ENCODE peak calls at places on chromosome 21, in nine cellular contexts. I, V, A, C, D, P, G, J and B are unnamed samples.

GRCh38 chr21:21851657-21852056 is 853.4 kb downstream of the NCAM2 start:
- DNase-seq in I (no peak), V (no peak), A (no peak), C (peak; percentile 48), D (peak; percentile 8), P (no peak), G (no peak), J (no peak), B (no peak)

GRCh38 chr21:35730325-35730724 is 330.0 kb downstream of the SETD4 start:
- DNase-seq in I (no peak), V (no peak), A (no peak), C (no peak), D (no peak), P (no peak), G (no peak), J (no peak), B (no peak)

GRCh38 chr21:24869862-24870261 is 737.4 kb downstream of the MRPL39 start:
- DNase-seq in I (no peak), V (no peak), A (no peak), C (no peak), D (no peak), P (no peak), G (no peak), J (no peak), B (no peak)

GRCh38 chr21:15275615-15276228 is 210.9 kb upstream of the NRIP1 start:
- DNase-seq in I (no peak), V (no peak), A (no peak), C (no peak), D (no peak), P (no peak), G (no peak), J (no peak), B (no peak)

GRCh38 chr21:37073417-37074194 is 552 bp downstream of the TTC3 start:
- DNase-seq in I (peak; percentile 34), V (peak; percentile 28), A (no peak), C (peak; percentile 51), D (peak; percentile 63), P (peak; percentile 85), G (peak; percentile 47), J (no peak), B (peak; percentile 45)

GRCh38 chr21:42760977-42761751 is 107.7 kb downstream of the PDE9A start:
- DNase-seq in I (peak; percentile 56), V (peak; percentile 2), A (no peak), C (no peak), D (no peak), P (no peak), G (no peak), J (peak; percentile 21), B (no peak)

GRCh38 chr21:43654806-43655489 is 4.3 kb downstream of the HSF2BP start:
- DNase-seq in I (no peak), V (peak; percentile 60), A (peak; percentile 79), C (peak; percentile 86), D (no peak), P (no peak), G (no peak), J (no peak), B (peak; percentile 18)

GRCh38 chr21:46079357-46080170 is 18.3 kb upstream of the COL6A2 start:
- DNase-seq in I (no peak), V (peak; percentile 29), A (peak; percentile 91), C (peak; percentile 93), D (no peak), P (no peak), G (no peak), J (no peak), B (peak; percentile 89)

GRCh38 chr21:36229181-36229580 is 72.6 kb downstream of the DOP1B start:
- DNase-seq in I (no peak), V (no peak), A (no peak), C (no peak), D (no peak), P (no peak), G (no peak), J (no peak), B (no peak)

GRCh38 chr21:41373769-41374168 is 11.9 kb downstream of the MX2 start:
- DNase-seq in I (no peak), V (no peak), A (no peak), C (no peak), D (no peak), P (no peak), G (no peak), J (no peak), B (no peak)

GRCh38 chr21:46112731-46113215 is 14.9 kb downstream of the COL6A2 start:
- DNase-seq in I (no peak), V (no peak), A (no peak), C (no peak), D (no peak), P (no peak), G (no peak), J (no peak), B (no peak)

GRCh38 chr21:45618846-45619485 is 24.6 kb upstream of the PCBP3 start:
- DNase-seq in I (no peak), V (peak; percentile 26), A (no peak), C (peak; percentile 17), D (no peak), P (no peak), G (no peak), J (no peak), B (no peak)

GRCh38 chr21:25371831-25372434 is 235.3 kb downstream of the MRPL39 start:
- DNase-seq in I (no peak), V (peak; percentile 62), A (no peak), C (no peak), D (no peak), P (no peak), G (no peak), J (no peak), B (no peak)

GRCh38 chr21:17513214-17514123 is 626 bp downstream of the CXADR start:
- DNase-seq in I (no peak), V (peak; percentile 27), A (no peak), C (peak; percentile 28), D (peak; percentile 52), P (no peak), G (peak; percentile 9), J (no peak), B (peak; percentile 27)

GRCh38 chr21:17461014-17461413 is 51.8 kb upstream of the CXADR start:
- DNase-seq in I (peak; percentile 40), V (peak; percentile 57), A (peak; percentile 84), C (peak; percentile 43), D (peak; percentile 51), P (no peak), G (no peak), J (no peak), B (peak; percentile 75)

GRCh38 chr21:45291613-45292398 is 4.1 kb upstream of the POFUT2 start:
- DNase-seq in I (peak; percentile 11), V (no peak), A (no peak), C (no peak), D (no peak), P (no peak), G (no peak), J (no peak), B (no peak)

GRCh38 chr21:15617968-15618367 is 111.8 kb upstream of the USP25 start:
- DNase-seq in I (no peak), V (peak; percentile 87), A (no peak), C (peak; percentile 70), D (no peak), P (no peak), G (no peak), J (no peak), B (peak; percentile 71)

GRCh38 chr21:35850029-35850428 is 210.3 kb downstream of the SETD4 start:
- DNase-seq in I (no peak), V (no peak), A (peak; percentile 72), C (peak; percentile 22), D (no peak), P (no peak), G (no peak), J (no peak), B (peak; percentile 84)

GRCh38 chr21:35658242-35658641 is 402.1 kb downstream of the SETD4 start:
- DNase-seq in I (no peak), V (peak; percentile 23), A (peak; percentile 87), C (peak; percentile 43), D (peak; percentile 7), P (no peak), G (no peak), J (no peak), B (peak; percentile 67)

GRCh38 chr21:40606341-40606740 is 240.6 kb downstream of the DSCAM start:
- DNase-seq in I (no peak), V (no peak), A (no peak), C (no peak), D (no peak), P (no peak), G (no peak), J (no peak), B (no peak)